ENCODE peak calls at places on chromosomes 1 and 21, in five cellular contexts. W is psoas muscle, V is kidney epithelial cell, O is left ventricle myocardium inferior, R is brain microvascular endothelial cell. L is an unnamed sample.

GRCh38 chr1:41907446-41907845 is 11.3 kb downstream of the HIVEP3 start:
- DNase-seq in W (no peak), V (no peak), O (no peak), R (no peak), L (no peak)

GRCh38 chr21:41167348-41168342 is at the start of gene BACE2:
- DNase-seq in W (peak; percentile 85), V (no peak), O (peak; percentile 85), R (peak; percentile 33), L (no peak)

GRCh38 chr1:202162418-202163280 is 2.2 kb upstream of the PTPN7 start:
- DNase-seq in W (no peak), V (no peak), O (no peak), R (no peak), L (no peak)

GRCh38 chr1:43936470-43937151 is 3.0 kb downstream of the ARTN start:
- DNase-seq in W (peak; percentile 66), V (no peak), O (peak; percentile 26), R (no peak), L (no peak)

GRCh38 chr1:228478326-228478725 is 8.9 kb upstream of the RNF187 start:
- DNase-seq in W (no peak), V (no peak), O (no peak), R (no peak), L (no peak)

GRCh38 chr1:156812293-156812990 is 4.2 kb downstream of the SH2D2A start:
- DNase-seq in W (no peak), V (no peak), O (no peak), R (no peak), L (no peak)

GRCh38 chr1:2274231-2274967 is 46.3 kb downstream of the SKI start:
- DNase-seq in W (peak; percentile 52), V (no peak), O (no peak), R (no peak), L (no peak)

GRCh38 chr1:228861830-228862176 is 126.5 kb downstream of the RHOU start:
- DNase-seq in W (no peak), V (no peak), O (no peak), R (no peak), L (no peak)

GRCh38 chr1:215459136-215459535 is 108.0 kb upstream of the KCTD3 start:
- DNase-seq in W (no peak), V (no peak), O (no peak), R (no peak), L (no peak)

GRCh38 chr21:43342301-43342881 is 84.5 kb downstream of the SIK1 start:
- DNase-seq in W (no peak), V (no peak), O (no peak), R (no peak), L (no peak)

GRCh38 chr1:218751208-218751948 is 406.2 kb downstream of the TGFB2 start:
- DNase-seq in W (no peak), V (no peak), O (no peak), R (no peak), L (no peak)

GRCh38 chr1:27527857-27528700 is 38.1 kb upstream of the WASF2 start:
- DNase-seq in W (no peak), V (no peak), O (peak; percentile 57), R (no peak), L (no peak)

GRCh38 chr1:40786171-40786994 is 2.8 kb downstream of the KCNQ4 start:
- DNase-seq in W (peak; percentile 51), V (no peak), O (no peak), R (no peak), L (no peak)

GRCh38 chr21:34306246-34306645 is 57.6 kb upstream of the KCNE2 start:
- DNase-seq in W (no peak), V (no peak), O (no peak), R (no peak), L (no peak)

GRCh38 chr1:197180252-197180878 is 33.9 kb upstream of the ASPM start:
- DNase-seq in W (no peak), V (no peak), O (no peak), R (peak; percentile 64), L (peak; percentile 63)

GRCh38 chr1:31931241-31932225 is 6.6 kb downstream of the PTP4A2 start:
- DNase-seq in W (no peak), V (no peak), O (no peak), R (no peak), L (no peak)

GRCh38 chr1:37930246-37931142 is 16.4 kb downstream of the INPP5B start:
- DNase-seq in W (no peak), V (no peak), O (peak; percentile 34), R (no peak), L (no peak)

GRCh38 chr1:36849956-36850355 is 184.4 kb downstream of the GRIK3 start:
- DNase-seq in W (no peak), V (no peak), O (no peak), R (no peak), L (no peak)

GRCh38 chr1:235995511-235995910 is 69.4 kb downstream of the NID1 start:
- DNase-seq in W (no peak), V (no peak), O (no peak), R (no peak), L (no peak)

GRCh38 chr1:116529199-116529616 is 41.6 kb downstream of the CD58 start:
- DNase-seq in W (no peak), V (no peak), O (no peak), R (peak; percentile 26), L (no peak)

GRCh38 chr1:167136191-167136614 is 42.3 kb downstream of the STYXL2 start:
- DNase-seq in W (peak; percentile 84), V (peak; percentile 94), O (no peak), R (peak; percentile 60), L (no peak)

GRCh38 chr1:234620786-234621468 is 10.9 kb upstream of the IRF2BP2 start:
- DNase-seq in W (no peak), V (no peak), O (no peak), R (no peak), L (no peak)

GRCh38 chr1:116203192-116203723 is 92.1 kb downstream of the MAB21L3 start:
- DNase-seq in W (no peak), V (no peak), O (no peak), R (no peak), L (peak; percentile 40)

GRCh38 chr1:68016364-68016763 is 34.1 kb downstream of the DIRAS3 start:
- DNase-seq in W (no peak), V (no peak), O (no peak), R (no peak), L (no peak)

GRCh38 chr1:7405844-7406500 is 365.1 kb upstream of the VAMP3 start:
- DNase-seq in W (no peak), V (no peak), O (no peak), R (no peak), L (no peak)